ENCODE peak calls at places on chromosomes 3 and 15, in nine cellular contexts. O, S, Z, M, Y, B, U, P and T are unnamed samples.

GRCh38 chr3:39528844-39529243 is 61.4 kb downstream of the MOBP start:
- DNase-seq in O (no peak), S (no peak), Z (no peak), M (no peak), Y (no peak), B (no peak), U (no peak), P (no peak), T (no peak)

GRCh38 chr3:185335799-185336198 is 27.1 kb upstream of the MAP3K13 start:
- DNase-seq in O (no peak), S (no peak), Z (no peak), M (no peak), Y (no peak), B (no peak), U (no peak), P (peak; percentile 72), T (no peak)

GRCh38 chr15:83306561-83306960 is 22.1 kb upstream of the BNC1 start:
- DNase-seq in O (no peak), S (no peak), Z (no peak), M (no peak), Y (no peak), B (no peak), U (no peak), P (peak; percentile 50), T (no peak)

GRCh38 chr15:85828869-85829268 is 34.1 kb upstream of the KLHL25 start:
- DNase-seq in O (no peak), S (no peak), Z (no peak), M (no peak), Y (peak; percentile 14), B (no peak), U (no peak), P (no peak), T (no peak)

GRCh38 chr15:62883938-62884479 is 158.5 kb upstream of the TPM1 start:
- DNase-seq in O (peak; percentile 78), S (no peak), Z (no peak), M (no peak), Y (peak; percentile 94), B (no peak), U (no peak), P (peak; percentile 70), T (no peak)

GRCh38 chr3:156816091-156816793 is 9.9 kb upstream of the LEKR1 start:
- DNase-seq in O (peak; percentile 69), S (no peak), Z (peak; percentile 35), M (peak; percentile 64), Y (no peak), B (peak; percentile 53), U (no peak), P (peak; percentile 79), T (no peak)

GRCh38 chr3:65400893-65401292 is 637.8 kb downstream of the MAGI1 start:
- DNase-seq in O (no peak), S (no peak), Z (no peak), M (no peak), Y (no peak), B (no peak), U (no peak), P (no peak), T (no peak)

GRCh38 chr15:57358611-57359010 is 17.7 kb upstream of the CGNL1 start:
- DNase-seq in O (no peak), S (no peak), Z (no peak), M (no peak), Y (no peak), B (no peak), U (no peak), P (no peak), T (no peak)

GRCh38 chr3:52931889-52932288 is 34.5 kb upstream of the STIMATE start:
- DNase-seq in O (no peak), S (no peak), Z (no peak), M (no peak), Y (no peak), B (no peak), U (no peak), P (no peak), T (no peak)
- TF ChIP-seq CTCF in O (no peak), S (peak; percentile 5), Z (no peak), M (no peak), Y (no peak), B (no peak), U (no peak), P (no peak), T (no peak)

GRCh38 chr3:121998030-121998580 is 23.9 kb downstream of the ILDR1 start:
- DNase-seq in O (no peak), S (no peak), Z (peak; percentile 22), M (no peak), Y (peak; percentile 5), B (no peak), U (no peak), P (peak; percentile 56), T (no peak)

GRCh38 chr3:121997372-121997771 is 24.7 kb downstream of the ILDR1 start:
- DNase-seq in O (no peak), S (no peak), Z (no peak), M (no peak), Y (no peak), B (no peak), U (no peak), P (no peak), T (no peak)

GRCh38 chr3:121992601-121993560 is 29.2 kb downstream of the ILDR1 start:
- DNase-seq in O (no peak), S (peak; percentile 73), Z (no peak), M (no peak), Y (no peak), B (no peak), U (no peak), P (no peak), T (peak; percentile 79)

GRCh38 chr3:121998588-121999473 is 23.2 kb downstream of the ILDR1 start:
- DNase-seq in O (no peak), S (no peak), Z (no peak), M (no peak), Y (no peak), B (no peak), U (no peak), P (no peak), T (no peak)

DNA sequence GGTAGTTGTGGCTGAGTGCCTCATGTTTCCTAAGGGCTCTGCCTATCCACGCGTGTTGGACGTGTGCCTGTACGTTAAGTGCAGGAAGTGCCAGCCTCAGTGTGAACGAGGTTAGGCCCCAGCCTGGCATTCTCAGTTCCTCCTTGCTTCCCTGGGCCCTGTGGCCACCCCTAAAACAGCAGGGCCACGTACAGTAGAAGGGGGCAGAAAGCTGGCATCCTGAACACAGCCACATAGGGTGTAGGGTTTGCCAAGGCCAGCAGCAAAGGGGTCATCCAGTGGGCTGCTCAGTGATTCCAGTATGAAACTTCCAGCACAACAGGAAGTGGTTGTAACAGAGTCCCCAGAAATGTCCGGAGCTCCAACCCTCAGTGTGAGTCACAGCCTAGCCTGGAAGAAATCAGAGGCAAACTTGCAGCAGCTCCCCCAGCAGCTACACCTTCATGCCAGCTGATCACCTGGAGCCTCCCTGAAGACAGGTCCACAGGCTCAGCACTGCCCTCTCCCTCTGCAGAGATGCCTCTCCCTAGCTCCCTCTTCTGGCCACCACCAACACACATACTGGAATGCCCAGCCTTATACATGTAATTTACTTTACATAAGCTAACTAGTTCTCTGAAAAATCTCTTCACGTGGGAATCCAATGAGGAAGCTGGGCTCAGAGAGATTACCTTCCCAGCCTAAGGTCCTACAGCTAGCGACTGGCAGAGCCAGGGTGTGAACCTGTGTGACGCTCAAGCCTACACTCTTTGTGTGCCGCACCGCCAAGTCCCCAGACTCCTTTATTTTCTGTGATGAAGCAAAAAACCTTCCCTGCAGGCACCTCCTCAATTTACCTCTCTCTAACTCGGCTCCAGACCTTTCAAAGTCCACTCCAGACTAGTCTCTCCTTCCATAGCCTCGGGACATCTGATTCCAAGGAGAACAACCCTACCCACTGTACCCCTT is 26.6 kb downstream of the ILDR1 start:
- DNase-seq in O (no peak), S (peak; percentile 76), Z (peak; percentile 50), M (peak; percentile 63), Y (peak; percentile 56), B (peak; percentile 57), U (peak; percentile 10), P (peak; percentile 75), T (no peak)
- TF ChIP-seq CTCF in O (peak; percentile 19), S (peak; percentile 79), Z (peak; percentile 28), M (no peak), Y (peak; percentile 60), B (no peak), U (no peak), P (peak; percentile 44), T (peak; percentile 53)

GRCh38 chr15:78565097-78565950 is at the start of gene CHRNA5:
- DNase-seq in O (peak; percentile 97), S (peak; percentile 72), Z (peak; percentile 88), M (peak; percentile 95), Y (peak; percentile 66), B (peak; percentile 80), U (peak; percentile 9), P (peak; percentile 66), T (peak; percentile 95)

GRCh38 chr15:78564743-78565096 is 600 bp upstream of the CHRNA5 start:
- DNase-seq in O (no peak), S (no peak), Z (peak; percentile 6), M (no peak), Y (no peak), B (peak; percentile 21), U (no peak), P (no peak), T (no peak)

GRCh38 chr15:78567541-78567940 is 2.2 kb downstream of the CHRNA5 start:
- DNase-seq in O (no peak), S (no peak), Z (no peak), M (no peak), Y (no peak), B (no peak), U (no peak), P (no peak), T (no peak)

GRCh38 chr15:78563092-78563491 is 2.2 kb upstream of the CHRNA5 start:
- DNase-seq in O (no peak), S (no peak), Z (no peak), M (no peak), Y (no peak), B (no peak), U (no peak), P (no peak), T (no peak)

GRCh38 chr15:78565951-78566774 is 843 bp downstream of the CHRNA5 start:
- DNase-seq in O (no peak), S (peak; percentile 39), Z (no peak), M (no peak), Y (peak; percentile 2), B (no peak), U (no peak), P (peak; percentile 3), T (no peak)
- TF ChIP-seq CTCF in O (no peak), S (peak; percentile 24), Z (no peak), M (no peak), Y (no peak), B (no peak), U (no peak), P (no peak), T (no peak)

GRCh38 chr15:52220896-52221660 is 29.9 kb upstream of the GNB5 start:
- DNase-seq in O (no peak), S (peak; percentile 25), Z (no peak), M (no peak), Y (no peak), B (no peak), U (no peak), P (no peak), T (no peak)

GRCh38 chr15:52220251-52220650 is 29.1 kb upstream of the GNB5 start:
- DNase-seq in O (no peak), S (no peak), Z (no peak), M (no peak), Y (no peak), B (no peak), U (no peak), P (no peak), T (no peak)

GRCh38 chr15:52218816-52219215 is 27.6 kb upstream of the GNB5 start:
- DNase-seq in O (no peak), S (no peak), Z (no peak), M (no peak), Y (no peak), B (no peak), U (no peak), P (no peak), T (no peak)

GRCh38 chr15:52214553-52214952 is 23.4 kb upstream of the GNB5 start:
- DNase-seq in O (no peak), S (no peak), Z (no peak), M (no peak), Y (no peak), B (no peak), U (no peak), P (no peak), T (no peak)

DNA sequence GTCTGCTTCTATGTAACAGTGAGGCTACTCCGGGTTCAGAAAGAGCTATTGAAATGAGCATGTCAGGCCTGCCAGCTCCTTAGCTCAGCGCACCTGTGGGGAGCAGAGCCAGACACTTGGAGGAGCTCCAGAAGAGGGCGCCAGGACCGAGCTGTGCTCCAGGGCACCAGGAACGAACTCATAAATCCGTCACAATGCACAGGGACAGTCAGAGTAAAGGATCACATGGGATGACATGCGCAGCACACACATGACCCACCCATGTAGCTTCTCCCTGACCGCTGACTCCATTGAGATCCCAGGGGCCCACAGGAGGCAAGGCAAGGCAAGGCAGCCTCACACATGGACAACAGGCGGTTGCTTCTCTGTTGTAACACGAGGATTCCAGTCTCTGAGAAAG is 26.0 kb upstream of the GNB5 start:
- DNase-seq in O (no peak), S (no peak), Z (peak; percentile 23), M (no peak), Y (no peak), B (no peak), U (no peak), P (no peak), T (peak; percentile 31)
- TF ChIP-seq CTCF in O (peak; percentile 9), S (peak; percentile 30), Z (no peak), M (no peak), Y (no peak), B (no peak), U (no peak), P (no peak), T (no peak)